ENCODE peak calls at places on chromosomes 4 and X, in six cellular contexts. I is activated CD4-positive, CD25-positive, alpha-beta regulatory T cell; U is MG63; E is activated T-cell treated with anti-CD3 and anti-CD28 coated beads, Interleukin-2, amount 50 U/mL, for 1 hour; H is NCI-H2029; G is GM04504. N is an unnamed sample.

GRCh38 chr4:114807357-114807756 is 208.8 kb downstream of the UGT8 start:
- DNase-seq in U (no peak), G (no peak), E (no peak), H (no peak), I (peak), N (no peak)

GRCh38 chr4:157840630-157841029 is 332.2 kb downstream of the GASK1B start:
- DNase-seq in E (no peak), H (no peak), U (no peak), G (no peak), I (no peak), N (no peak)

GRCh38 chr4:140266958-140267568 is 106.4 kb upstream of the SCOC start:
- DNase-seq in I (no peak), E (no peak), G (no peak), H (no peak), U (peak), N (no peak)

GRCh38 chr4:8664031-8664805 is 71.7 kb downstream of the CPZ start:
- DNase-seq in I (no peak), G (no peak), H (no peak), E (no peak), U (no peak), N (no peak)

GRCh38 chrX:112645774-112646173 is 34.0 kb downstream of the LHFPL1 start:
- DNase-seq in E (no peak), G (no peak), U (no peak), H (no peak), I (no peak), N (no peak)

GRCh38 chr4:44493924-44494323 is 45.3 kb upstream of the KCTD8 start:
- DNase-seq in E (no peak), H (no peak), I (no peak), G (no peak), U (no peak), N (no peak)

GRCh38 chr4:51965862-51966261 is 54.3 kb downstream of the LRRC66 start:
- DNase-seq in G (no peak), H (no peak), U (no peak), E (no peak), I (no peak), N (no peak)

GRCh38 chrX:19886888-19887531 is 390 bp downstream of the SH3KBP1 start:
- DNase-seq in I (no peak), H (no peak), E (peak), U (peak), G (no peak), N (no peak)

GRCh38 chr4:135050086-135050717 is 848.6 kb upstream of the PABPC4L start:
- DNase-seq in I (no peak), G (no peak), U (no peak), E (no peak), H (no peak), N (no peak)

GRCh38 chr4:73620115-73620792 is at the start of gene RASSF6:
- DNase-seq in I (no peak), H (peak), G (no peak), U (peak), E (peak), N (no peak)

GRCh38 chrX:119570351-119570835 is 4.0 kb upstream of the UBE2A start:
- DNase-seq in G (no peak), I (no peak), H (no peak), E (no peak), U (no peak), N (no peak)

GRCh38 chr4:182680196-182680771 is 236.9 kb downstream of the DCTD start:
- DNase-seq in G (no peak), I (no peak), E (no peak), H (no peak), U (no peak), N (no peak)

GRCh38 chr4:25955705-25956104 is 41.7 kb downstream of the SMIM20 start:
- DNase-seq in I (no peak), G (no peak), H (no peak), U (no peak), E (no peak), N (no peak)

GRCh38 chr4:99210789-99211188 is 8.3 kb downstream of the ADH6 start:
- DNase-seq in I (no peak), U (no peak), G (no peak), E (no peak), H (no peak), N (no peak)

GRCh38 chr4:74934016-74934821 is 1.3 kb downstream of the PARM1 start:
- DNase-seq in U (peak), I (no peak), E (no peak), G (no peak), H (peak), N (peak)

GRCh38 chr4:163048447-163048846 is 118.2 kb downstream of the NAF1 start:
- DNase-seq in E (no peak), G (no peak), I (no peak), U (peak), H (no peak), N (peak)

GRCh38 chr4:154985673-154986072 is 204.6 kb downstream of the RBM46 start:
- DNase-seq in I (no peak), G (no peak), E (no peak), U (no peak), H (no peak), N (no peak)

GRCh38 chr4:1417522-1418390 is 11.5 kb upstream of the NKX1-1 start:
- DNase-seq in E (no peak), H (no peak), G (no peak), I (no peak), U (no peak), N (no peak)

GRCh38 chrX:77014655-77015377 is 432.4 kb upstream of the FGF16 start:
- DNase-seq in H (no peak), G (no peak), I (no peak), U (no peak), E (no peak), N (peak)

GRCh38 chr4:20288846-20289512 is 37.3 kb downstream of the SLIT2 start:
- DNase-seq in I (no peak), E (no peak), G (peak), H (no peak), U (no peak), N (no peak)

GRCh38 chrX:127558811-127559210 is 493.4 kb downstream of the ACTRT1 start:
- DNase-seq in U (no peak), H (no peak), G (no peak), E (no peak), I (no peak), N (no peak)

GRCh38 chr4:138252551-138252950 is 10.4 kb upstream of the SLC7A11 start:
- DNase-seq in U (no peak), E (no peak), I (no peak), G (no peak), H (no peak), N (no peak)

GRCh38 chr4:182643801-182644311 is 273.3 kb downstream of the DCTD start:
- DNase-seq in E (no peak), G (no peak), U (peak), I (no peak), H (no peak), N (no peak)

N was measured in SHP77.